ENCODE peak calls at places on chromosomes 16 and 17, in six cellular contexts. One of them, this sample, is unnamed.

GRCh38 chr17:56125830-56126819 is 27.1 kb upstream of the ANKFN1 start:
- DNase-seq in naive thymus-derived CD4-positive, alpha-beta T cell: no peak
- DNase-seq in AG09309: peak
- DNase-seq in lower lobe of right lung: no peak
- DNase-seq in OCI-LY7: peak
- DNase-seq in left ventricle myocardium inferior: no peak
- DNase-seq in this sample: peak

GRCh38 chr16:86975445-86975844 is 341.7 kb downstream of the C16orf95 start:
- DNase-seq in AG09309: no peak
- DNase-seq in left ventricle myocardium inferior: no peak
- DNase-seq in lower lobe of right lung: no peak
- DNase-seq in OCI-LY7: peak
- DNase-seq in naive thymus-derived CD4-positive, alpha-beta T cell: no peak
- DNase-seq in this sample: peak

GRCh38 chr17:61581611-61582349 is 9.2 kb downstream of the NACA2 start:
- DNase-seq in left ventricle myocardium inferior: no peak
- DNase-seq in lower lobe of right lung: no peak
- DNase-seq in naive thymus-derived CD4-positive, alpha-beta T cell: no peak
- DNase-seq in OCI-LY7: no peak
- DNase-seq in AG09309: no peak
- DNase-seq in this sample: no peak

GRCh38 chr16:72791786-72792185 is 256.1 kb downstream of the ZFHX3 start:
- DNase-seq in AG09309: no peak
- DNase-seq in lower lobe of right lung: no peak
- DNase-seq in OCI-LY7: no peak
- DNase-seq in naive thymus-derived CD4-positive, alpha-beta T cell: no peak
- DNase-seq in left ventricle myocardium inferior: no peak
- DNase-seq in this sample: no peak

GRCh38 chr17:4836221-4836620 is 3.1 kb downstream of the MINK1 start:
- DNase-seq in OCI-LY7: no peak
- DNase-seq in AG09309: no peak
- DNase-seq in left ventricle myocardium inferior: no peak
- DNase-seq in naive thymus-derived CD4-positive, alpha-beta T cell: no peak
- DNase-seq in lower lobe of right lung: no peak
- DNase-seq in this sample: no peak

GRCh38 chr16:47019563-47019962 is 46.1 kb upstream of the DNAJA2 start:
- DNase-seq in lower lobe of right lung: no peak
- DNase-seq in OCI-LY7: no peak
- DNase-seq in AG09309: no peak
- DNase-seq in left ventricle myocardium inferior: no peak
- DNase-seq in naive thymus-derived CD4-positive, alpha-beta T cell: no peak
- DNase-seq in this sample: peak

GRCh38 chr17:33561935-33562334 is 268.8 kb upstream of the ASIC2 start:
- DNase-seq in naive thymus-derived CD4-positive, alpha-beta T cell: no peak
- DNase-seq in left ventricle myocardium inferior: no peak
- DNase-seq in lower lobe of right lung: no peak
- DNase-seq in AG09309: no peak
- DNase-seq in OCI-LY7: no peak
- DNase-seq in this sample: no peak

GRCh38 chr17:39151680-39152058 is 232 bp upstream of the PLXDC1 start:
- DNase-seq in OCI-LY7: no peak
- DNase-seq in left ventricle myocardium inferior: no peak
- DNase-seq in AG09309: no peak
- DNase-seq in naive thymus-derived CD4-positive, alpha-beta T cell: no peak
- DNase-seq in lower lobe of right lung: no peak
- DNase-seq in this sample: no peak

GRCh38 chr16:79360267-79360666 is 240.3 kb downstream of the MAF start:
- DNase-seq in lower lobe of right lung: no peak
- DNase-seq in left ventricle myocardium inferior: no peak
- DNase-seq in naive thymus-derived CD4-positive, alpha-beta T cell: no peak
- DNase-seq in OCI-LY7: no peak
- DNase-seq in AG09309: no peak
- DNase-seq in this sample: no peak

GRCh38 chr17:9470171-9470570 is 105.4 kb downstream of the STX8 start:
- DNase-seq in OCI-LY7: no peak
- DNase-seq in naive thymus-derived CD4-positive, alpha-beta T cell: no peak
- DNase-seq in lower lobe of right lung: no peak
- DNase-seq in left ventricle myocardium inferior: no peak
- DNase-seq in AG09309: no peak
- DNase-seq in this sample: peak

GRCh38 chr17:8574687-8575086 is 55.8 kb downstream of the MYH10 start:
- DNase-seq in lower lobe of right lung: no peak
- DNase-seq in naive thymus-derived CD4-positive, alpha-beta T cell: no peak
- DNase-seq in AG09309: no peak
- DNase-seq in OCI-LY7: no peak
- DNase-seq in left ventricle myocardium inferior: peak
- DNase-seq in this sample: no peak

GRCh38 chr16:48511071-48511540 is 98.9 kb downstream of the N4BP1 start:
- DNase-seq in lower lobe of right lung: no peak
- DNase-seq in left ventricle myocardium inferior: no peak
- DNase-seq in AG09309: peak
- DNase-seq in OCI-LY7: no peak
- DNase-seq in naive thymus-derived CD4-positive, alpha-beta T cell: no peak
- DNase-seq in this sample: no peak

GRCh38 chr16:78543066-78543465 is 443.6 kb downstream of the WWOX start:
- DNase-seq in lower lobe of right lung: no peak
- DNase-seq in naive thymus-derived CD4-positive, alpha-beta T cell: no peak
- DNase-seq in AG09309: no peak
- DNase-seq in OCI-LY7: no peak
- DNase-seq in left ventricle myocardium inferior: no peak
- DNase-seq in this sample: no peak

GRCh38 chr16:61792194-61792904 is 243.9 kb downstream of the CDH8 start:
- DNase-seq in left ventricle myocardium inferior: no peak
- DNase-seq in AG09309: peak
- DNase-seq in naive thymus-derived CD4-positive, alpha-beta T cell: no peak
- DNase-seq in OCI-LY7: no peak
- DNase-seq in lower lobe of right lung: no peak
- DNase-seq in this sample: no peak

GRCh38 chr17:44376779-44377178 is 12.7 kb downstream of the ITGA2B start:
- DNase-seq in naive thymus-derived CD4-positive, alpha-beta T cell: no peak
- DNase-seq in left ventricle myocardium inferior: no peak
- DNase-seq in lower lobe of right lung: no peak
- DNase-seq in AG09309: no peak
- DNase-seq in OCI-LY7: no peak
- DNase-seq in this sample: no peak

GRCh38 chr17:77741109-77741508 is 217.4 kb upstream of the TNRC6C start:
- DNase-seq in lower lobe of right lung: no peak
- DNase-seq in naive thymus-derived CD4-positive, alpha-beta T cell: peak
- DNase-seq in AG09309: no peak
- DNase-seq in OCI-LY7: peak
- DNase-seq in left ventricle myocardium inferior: no peak
- DNase-seq in this sample: no peak

GRCh38 chr17:7589204-7589868 is 558 bp downstream of the SOX15 start:
- DNase-seq in AG09309: peak
- DNase-seq in lower lobe of right lung: peak
- DNase-seq in left ventricle myocardium inferior: peak
- DNase-seq in OCI-LY7: peak
- DNase-seq in naive thymus-derived CD4-positive, alpha-beta T cell: peak
- DNase-seq in this sample: no peak

GRCh38 chr17:19288453-19288852 is 51.3 kb downstream of the EPN2 start:
- DNase-seq in AG09309: no peak
- DNase-seq in lower lobe of right lung: no peak
- DNase-seq in left ventricle myocardium inferior: no peak
- DNase-seq in OCI-LY7: no peak
- DNase-seq in naive thymus-derived CD4-positive, alpha-beta T cell: no peak
- DNase-seq in this sample: no peak

GRCh38 chr16:70556063-70556462 is 32.4 kb downstream of the SF3B3 start:
- DNase-seq in lower lobe of right lung: no peak
- DNase-seq in left ventricle myocardium inferior: no peak
- DNase-seq in naive thymus-derived CD4-positive, alpha-beta T cell: no peak
- DNase-seq in OCI-LY7: no peak
- DNase-seq in AG09309: no peak
- DNase-seq in this sample: no peak

GRCh38 chr17:19753049-19753444 is 4.9 kb upstream of the ALDH3A1 start:
- DNase-seq in lower lobe of right lung: peak
- DNase-seq in AG09309: peak
- DNase-seq in left ventricle myocardium inferior: peak
- DNase-seq in OCI-LY7: no peak
- DNase-seq in naive thymus-derived CD4-positive, alpha-beta T cell: no peak
- DNase-seq in this sample: no peak

GRCh38 chr17:42632949-42633444 is 23.5 kb downstream of the TUBG1 start:
- DNase-seq in OCI-LY7: no peak
- DNase-seq in naive thymus-derived CD4-positive, alpha-beta T cell: no peak
- DNase-seq in lower lobe of right lung: no peak
- DNase-seq in left ventricle myocardium inferior: no peak
- DNase-seq in AG09309: no peak
- DNase-seq in this sample: no peak

GRCh38 chr16:74743668-74744299 is 30.8 kb downstream of the FA2H start:
- DNase-seq in naive thymus-derived CD4-positive, alpha-beta T cell: no peak
- DNase-seq in left ventricle myocardium inferior: no peak
- DNase-seq in lower lobe of right lung: peak
- DNase-seq in OCI-LY7: no peak
- DNase-seq in AG09309: no peak
- DNase-seq in this sample: no peak

GRCh38 chr16:65285128-65286120 is 163.6 kb upstream of the CDH11 start:
- DNase-seq in left ventricle myocardium inferior: peak
- DNase-seq in OCI-LY7: no peak
- DNase-seq in AG09309: no peak
- DNase-seq in naive thymus-derived CD4-positive, alpha-beta T cell: no peak
- DNase-seq in lower lobe of right lung: no peak
- DNase-seq in this sample: no peak

GRCh38 chr17:68701046-68701445 is 99.9 kb upstream of the FAM20A start:
- DNase-seq in OCI-LY7: no peak
- DNase-seq in naive thymus-derived CD4-positive, alpha-beta T cell: no peak
- DNase-seq in lower lobe of right lung: no peak
- DNase-seq in left ventricle myocardium inferior: no peak
- DNase-seq in AG09309: no peak
- DNase-seq in this sample: no peak

GRCh38 chr17:44878627-44879221 is 20.5 kb downstream of the EFTUD2 start:
- DNase-seq in OCI-LY7: peak
- DNase-seq in naive thymus-derived CD4-positive, alpha-beta T cell: no peak
- DNase-seq in left ventricle myocardium inferior: no peak
- DNase-seq in AG09309: no peak
- DNase-seq in lower lobe of right lung: no peak
- DNase-seq in this sample: no peak

GRCh38 chr16:71426069-71426879 is 15.6 kb downstream of the TLE7 start:
- DNase-seq in OCI-LY7: no peak
- DNase-seq in lower lobe of right lung: no peak
- DNase-seq in naive thymus-derived CD4-positive, alpha-beta T cell: no peak
- DNase-seq in left ventricle myocardium inferior: no peak
- DNase-seq in AG09309: peak
- DNase-seq in this sample: no peak

DNA sequence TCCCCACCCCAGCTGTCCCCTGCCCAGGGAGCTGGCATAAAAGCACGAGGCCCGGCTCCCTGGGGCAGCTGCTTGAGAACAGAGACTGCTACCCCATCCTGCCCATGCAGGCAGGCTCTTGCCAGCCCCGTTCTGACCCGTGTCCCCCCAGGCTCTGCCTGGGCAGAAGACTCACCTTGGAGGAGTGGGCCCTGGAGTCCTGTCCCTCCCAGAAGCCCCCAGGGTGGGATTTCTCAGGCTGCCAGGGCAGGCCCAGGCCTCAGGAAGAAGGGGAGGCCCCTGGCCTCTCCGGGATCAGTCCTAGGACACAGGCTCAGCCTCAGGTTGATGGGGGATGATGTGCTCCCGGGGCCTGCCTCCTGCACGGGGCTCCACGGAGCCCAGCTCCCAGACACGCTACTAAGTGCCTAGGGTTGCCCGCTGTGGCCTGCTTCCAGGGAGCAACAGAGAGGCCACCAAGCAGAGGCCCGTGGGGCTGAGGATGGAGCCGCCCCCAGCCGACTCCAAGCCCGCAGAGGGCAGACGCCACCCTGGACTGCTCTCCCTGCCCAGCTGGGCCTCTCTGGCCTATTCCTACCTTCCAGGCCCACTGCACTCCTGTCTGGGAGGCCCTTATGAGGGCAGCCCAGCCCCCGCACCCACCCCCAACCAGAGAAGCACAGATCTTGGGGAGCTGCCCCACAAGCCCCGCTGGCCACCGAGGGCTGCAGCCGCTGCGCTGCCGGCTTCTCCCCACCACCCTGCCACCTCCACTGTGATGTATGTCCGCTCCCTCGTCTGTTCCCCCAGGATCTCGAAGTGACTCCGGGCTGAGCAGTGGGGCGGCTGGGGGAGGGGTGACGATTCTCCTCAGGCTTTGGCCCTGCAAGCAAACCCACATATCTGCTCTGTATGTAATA is 1.7 kb downstream of the NME3 start:
- DNase-seq in AG09309: no peak
- DNase-seq in naive thymus-derived CD4-positive, alpha-beta T cell: no peak
- DNase-seq in left ventricle myocardium inferior: no peak
- DNase-seq in lower lobe of right lung: no peak
- DNase-seq in OCI-LY7: no peak
- DNase-seq in this sample: no peak
- H3K4me3 ChIP-seq in AG09309: no peak
- H3K4me3 ChIP-seq in naive thymus-derived CD4-positive, alpha-beta T cell: no peak
- H3K4me3 ChIP-seq in left ventricle myocardium inferior: peak
- H3K4me3 ChIP-seq in lower lobe of right lung: peak
- H3K4me3 ChIP-seq in OCI-LY7: peak
- H3K4me3 ChIP-seq in this sample: no peak

DNA sequence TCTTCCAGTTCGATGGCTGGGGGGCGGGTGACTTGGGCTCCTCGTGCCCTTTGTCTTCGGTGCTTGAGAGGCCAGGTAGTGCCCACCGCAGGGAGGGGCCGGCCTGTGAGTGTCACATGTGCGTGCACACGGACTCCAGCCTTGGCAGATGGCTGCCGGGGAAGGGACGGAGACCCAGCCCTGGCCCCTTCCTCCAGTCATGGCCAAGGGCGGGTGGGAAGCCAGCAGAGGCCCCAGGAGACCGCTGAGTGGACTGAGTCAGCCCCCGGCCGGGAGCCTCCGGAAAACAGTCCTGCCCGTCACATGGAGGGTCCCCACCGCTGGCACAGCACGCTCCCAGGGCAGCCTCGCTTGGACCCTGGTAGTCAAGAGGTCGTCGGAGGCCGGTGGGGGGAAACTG is 4.2 kb downstream of the GLIS2 start:
- DNase-seq in naive thymus-derived CD4-positive, alpha-beta T cell: no peak
- DNase-seq in OCI-LY7: no peak
- DNase-seq in left ventricle myocardium inferior: peak
- DNase-seq in AG09309: no peak
- DNase-seq in lower lobe of right lung: no peak
- DNase-seq in this sample: no peak
- H3K4me3 ChIP-seq in naive thymus-derived CD4-positive, alpha-beta T cell: no peak
- H3K4me3 ChIP-seq in OCI-LY7: no peak
- H3K4me3 ChIP-seq in left ventricle myocardium inferior: peak
- H3K4me3 ChIP-seq in AG09309: no peak
- H3K4me3 ChIP-seq in lower lobe of right lung: peak
- H3K4me3 ChIP-seq in this sample: no peak

DNA sequence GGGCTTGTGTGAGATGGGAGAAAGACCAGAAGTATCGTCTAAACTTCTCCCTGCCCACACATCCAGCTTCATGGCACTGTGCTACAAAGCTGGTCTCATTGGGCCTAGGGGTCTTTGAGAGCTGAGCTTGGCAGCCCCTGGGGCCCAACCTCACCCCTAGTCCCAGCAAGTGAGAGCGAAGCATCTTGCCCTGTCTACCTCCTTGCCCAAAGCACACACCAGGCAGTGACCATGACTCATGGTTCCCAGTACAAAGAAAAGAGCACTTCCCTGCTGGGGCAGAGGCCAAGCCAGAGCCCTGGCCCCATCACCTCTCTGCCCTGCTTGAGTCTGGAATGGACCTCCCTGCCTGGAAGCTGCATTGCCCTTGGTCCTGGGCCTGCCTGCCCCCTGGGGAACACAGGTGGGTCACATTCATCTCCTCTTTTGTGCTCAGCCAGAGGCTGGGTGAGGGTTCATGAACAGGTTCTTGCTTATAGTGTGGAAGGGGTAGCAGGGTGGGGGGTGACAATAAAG is 1.2 kb downstream of the SLC16A5 start:
- DNase-seq in lower lobe of right lung: no peak
- DNase-seq in OCI-LY7: no peak
- DNase-seq in AG09309: no peak
- DNase-seq in left ventricle myocardium inferior: no peak
- DNase-seq in naive thymus-derived CD4-positive, alpha-beta T cell: no peak
- DNase-seq in this sample: no peak
- H3K4me3 ChIP-seq in lower lobe of right lung: peak
- H3K4me3 ChIP-seq in OCI-LY7: no peak
- H3K4me3 ChIP-seq in AG09309: peak
- H3K4me3 ChIP-seq in left ventricle myocardium inferior: peak
- H3K4me3 ChIP-seq in naive thymus-derived CD4-positive, alpha-beta T cell: peak
- H3K4me3 ChIP-seq in this sample: no peak

GRCh38 chr16:55091871-55092230 is 161.2 kb downstream of the IRX5 start:
- DNase-seq in OCI-LY7: no peak
- DNase-seq in naive thymus-derived CD4-positive, alpha-beta T cell: no peak
- DNase-seq in AG09309: no peak
- DNase-seq in lower lobe of right lung: no peak
- DNase-seq in left ventricle myocardium inferior: no peak
- DNase-seq in this sample: no peak
- H3K4me3 ChIP-seq in OCI-LY7: no peak
- H3K4me3 ChIP-seq in naive thymus-derived CD4-positive, alpha-beta T cell: no peak
- H3K4me3 ChIP-seq in AG09309: no peak
- H3K4me3 ChIP-seq in lower lobe of right lung: no peak
- H3K4me3 ChIP-seq in left ventricle myocardium inferior: no peak
- H3K4me3 ChIP-seq in this sample: no peak